ENCODE peak calls at places on chromosome 15, in seven cellular contexts. U is uterus; I is NCI-H226; R is breast epithelium; D is SJSA1; Z is effector memory CD8-positive, alpha-beta T cell; K is HEK293T. H is an unnamed sample.

GRCh38 chr15:73767794-73768501 is 14.8 kb upstream of the INSYN1 start:
- DNase-seq in U (no peak), I (no peak), R (no peak), D (no peak), Z (no peak), K (no peak), H (no peak)

GRCh38 chr15:81296673-81297072 is 27.3 kb downstream of the STARD5 start:
- DNase-seq in U (no peak), I (no peak), R (peak), D (no peak), Z (peak), K (no peak), H (peak)

GRCh38 chr15:89971592-89971997 is 29.5 kb upstream of the ZNF710 start:
- DNase-seq in U (peak), I (no peak), R (no peak), D (peak), Z (peak), K (peak), H (peak)

GRCh38 chr15:101192081-101192480 is 59.8 kb downstream of the CHSY1 start:
- DNase-seq in U (no peak), I (no peak), R (no peak), D (no peak), Z (no peak), K (no peak), H (no peak)

GRCh38 chr15:71443538-71443937 is 328.3 kb downstream of the THSD4 start:
- DNase-seq in U (peak), I (peak), R (no peak), D (peak), Z (peak), K (peak), H (no peak)

GRCh38 chr15:67980171-67980570 is 73.9 kb upstream of the PIAS1 start:
- DNase-seq in U (no peak), I (no peak), R (no peak), D (no peak), Z (no peak), K (no peak), H (no peak)

GRCh38 chr15:70113304-70113700 is 15.6 kb upstream of the TLE3 start:
- DNase-seq in U (no peak), I (no peak), R (no peak), D (no peak), Z (no peak), K (no peak), H (no peak)

GRCh38 chr15:96122077-96123027 is 208.1 kb upstream of the NR2F2 start:
- DNase-seq in U (no peak), I (no peak), R (no peak), D (no peak), Z (no peak), K (no peak), H (no peak)

GRCh38 chr15:94970831-94971230 is 739.5 kb downstream of the MCTP2 start:
- DNase-seq in U (no peak), I (no peak), R (no peak), D (no peak), Z (no peak), K (no peak), H (no peak)

GRCh38 chr15:98139337-98139736 is 178.8 kb downstream of the ARRDC4 start:
- DNase-seq in U (no peak), I (no peak), R (no peak), D (no peak), Z (no peak), K (no peak), H (no peak)

GRCh38 chr15:82146990-82147461 is 101.2 kb upstream of the MEX3B start:
- DNase-seq in U (no peak), I (peak), R (no peak), D (peak), Z (no peak), K (no peak), H (no peak)

GRCh38 chr15:55289011-55289572 is 521 bp downstream of the RAB27A start:
- DNase-seq in U (peak), I (no peak), R (peak), D (peak), Z (no peak), K (peak), H (peak)

GRCh38 chr15:52241489-52241888 is 50.3 kb upstream of the GNB5 start:
- DNase-seq in U (no peak), I (no peak), R (no peak), D (no peak), Z (no peak), K (no peak), H (no peak)

GRCh38 chr15:98823012-98823458 is 174.7 kb downstream of the IGF1R start:
- DNase-seq in U (peak), I (peak), R (no peak), D (peak), Z (no peak), K (peak), H (no peak)

GRCh38 chr15:79310612-79310984 is 314 bp upstream of the TMED3 start:
- DNase-seq in U (no peak), I (no peak), R (no peak), D (no peak), Z (no peak), K (no peak), H (no peak)

GRCh38 chr15:62307551-62307950 is 142.5 kb upstream of the C2CD4B start:
- DNase-seq in U (no peak), I (peak), R (no peak), D (peak), Z (no peak), K (no peak), H (no peak)

GRCh38 chr15:39969871-39970270 is 36.0 kb downstream of the EIF2AK4 start:
- DNase-seq in U (peak), I (peak), R (no peak), D (no peak), Z (no peak), K (no peak), H (no peak)

GRCh38 chr15:51076898-51077564 is 17.7 kb downstream of the TNFAIP8L3 start:
- DNase-seq in U (peak), I (no peak), R (no peak), D (no peak), Z (peak), K (no peak), H (no peak)

GRCh38 chr15:89362203-89363101 is 27.8 kb upstream of the POLG start:
- DNase-seq in U (no peak), I (no peak), R (no peak), D (no peak), Z (no peak), K (peak), H (peak)

GRCh38 chr15:49855917-49856637 is 235.2 kb downstream of the DTWD1 start:
- DNase-seq in U (peak), I (peak), R (no peak), D (no peak), Z (no peak), K (no peak), H (no peak)

GRCh38 chr15:28936481-28936881 is 50.7 kb downstream of the APBA2 start:
- DNase-seq in U (no peak), I (no peak), R (no peak), D (no peak), Z (no peak), K (no peak), H (no peak)

GRCh38 chr15:43854801-43855200 is 28.0 kb downstream of the WDR76 start:
- DNase-seq in U (no peak), I (no peak), R (no peak), D (no peak), Z (no peak), K (no peak), H (no peak)

GRCh38 chr15:44585633-44586032 is 48.7 kb downstream of the EIF3J start:
- DNase-seq in U (no peak), I (no peak), R (no peak), D (no peak), Z (no peak), K (no peak), H (no peak)

GRCh38 chr15:62770752-62771151 is 271.8 kb upstream of the TPM1 start:
- DNase-seq in U (no peak), I (peak), R (no peak), D (peak), Z (no peak), K (no peak), H (no peak)

GRCh38 chr15:43225201-43225949 is 4.6 kb upstream of the EPB42 start:
- DNase-seq in U (peak), I (peak), R (no peak), D (peak), Z (peak), K (peak), H (peak)

GRCh38 chr15:50077655-50078054 is 41.4 kb downstream of the ATP8B4 start:
- DNase-seq in U (peak), I (no peak), R (no peak), D (no peak), Z (no peak), K (no peak), H (no peak)

H was measured in stimulated activated naive CD4-positive, alpha-beta T cell treated with Interleukin-2 at 50 U/mL for 16 hours.